ENCODE peak calls at places on chromosome 4, in ten cellular contexts. Q, W, N, I, G, B, H, E, T and L are unnamed samples. For H3K4me1, the result is how much of the 10 kb centered on the place peaks cover.

GRCh38 chr4:85798011-85798770 is 323.2 kb downstream of the ARHGAP24 start:
- DNase-seq in Q (no peak), W (no peak), N (no peak), I (no peak), G (no peak), B (no peak), H (no peak), E (no peak), T (no peak), L (no peak)

GRCh38 chr4:52990706-52991105 is 128.6 kb downstream of the RASL11B start:
- DNase-seq in Q (no peak), W (no peak), N (no peak), I (no peak), G (no peak), B (no peak), H (no peak), E (no peak), T (no peak), L (no peak)

GRCh38 chr4:825969-826330 is at the start of gene CPLX1:
- DNase-seq in Q (peak), W (no peak), N (no peak), I (no peak), G (no peak), B (no peak), H (no peak), E (no peak), T (peak), L (peak)

GRCh38 chr4:113292371-113293042 is 243.1 kb downstream of the ANK2 start:
- DNase-seq in Q (no peak), W (no peak), N (peak), I (peak), G (no peak), B (peak), H (no peak), E (peak), T (peak), L (no peak)

GRCh38 chr4:185872747-185873380 is 60.9 kb upstream of the SORBS2 start:
- DNase-seq in Q (no peak), W (no peak), N (no peak), I (no peak), G (no peak), B (no peak), H (no peak), E (no peak), T (no peak), L (no peak)

GRCh38 chr4:28357985-28358384 is 1497.3 kb downstream of the STIM2 start:
- DNase-seq in Q (no peak), W (no peak), N (no peak), I (no peak), G (no peak), B (no peak), H (no peak), E (no peak), T (peak), L (no peak)

GRCh38 chr4:99817310-99817885 is 771 bp downstream of the DAPP1 start:
- DNase-seq in Q (no peak), W (no peak), N (no peak), I (no peak), G (no peak), B (no peak), H (no peak), E (no peak), T (no peak), L (peak)

GRCh38 chr4:101356928-101357327 is 9.6 kb upstream of the PPP3CA start:
- DNase-seq in Q (no peak), W (no peak), N (no peak), I (no peak), G (no peak), B (peak), H (no peak), E (no peak), T (no peak), L (no peak)

GRCh38 chr4:181364504-181364903 is 878.7 kb upstream of the TENM3 start:
- DNase-seq in Q (no peak), W (no peak), N (no peak), I (no peak), G (no peak), B (peak), H (no peak), E (no peak), T (no peak), L (no peak)

GRCh38 chr4:87032884-87033533 is 98.2 kb downstream of the AFF1 start:
- DNase-seq in Q (no peak), W (no peak), N (no peak), I (no peak), G (no peak), B (peak), H (no peak), E (no peak), T (peak), L (no peak)

GRCh38 chr4:140293979-140294378 is 79.5 kb upstream of the SCOC start:
- DNase-seq in Q (no peak), W (no peak), N (no peak), I (no peak), G (no peak), B (no peak), H (no peak), E (no peak), T (no peak), L (no peak)

GRCh38 chr4:87118826-87119225 is 101.6 kb downstream of the KLHL8 start:
- DNase-seq in Q (peak), W (no peak), N (no peak), I (no peak), G (no peak), B (peak), H (no peak), E (no peak), T (no peak), L (peak)

GRCh38 chr4:2797545-2798305 is 4.8 kb downstream of the SH3BP2 start:
- DNase-seq in Q (no peak), W (no peak), N (no peak), I (peak), G (no peak), B (no peak), H (no peak), E (no peak), T (peak), L (no peak)

GRCh38 chr4:174218127-174218790 is 65.2 kb downstream of the FBXO8 start:
- DNase-seq in Q (no peak), W (no peak), N (no peak), I (no peak), G (no peak), B (no peak), H (no peak), E (no peak), T (peak), L (no peak)

GRCh38 chr4:104938624-104939023 is 208.1 kb upstream of the TET2 start:
- DNase-seq in Q (no peak), W (no peak), N (no peak), I (no peak), G (no peak), B (no peak), H (no peak), E (no peak), T (no peak), L (no peak)

GRCh38 chr4:113405874-113406722 is 355.4 kb downstream of the CAMK2D start:
- DNase-seq in Q (no peak), W (no peak), N (no peak), I (no peak), G (no peak), B (no peak), H (no peak), E (no peak), T (no peak), L (no peak)

GRCh38 chr4:1293981-1294380 is 4.3 kb downstream of the MAEA start:
- DNase-seq in Q (no peak), W (no peak), N (no peak), I (peak), G (no peak), B (peak), H (no peak), E (no peak), T (no peak), L (no peak)

GRCh38 chr4:175790067-175790466 is 22.0 kb downstream of the GPM6A start:
- DNase-seq in Q (no peak), W (no peak), N (no peak), I (no peak), G (no peak), B (no peak), H (no peak), E (no peak), T (peak), L (no peak)

GRCh38 chr4:77994194-77994721 is 62.9 kb upstream of the FRAS1 start:
- DNase-seq in Q (peak), W (no peak), N (no peak), I (no peak), G (no peak), B (peak), H (peak), E (no peak), T (peak), L (peak)

GRCh38 chr4:23266401-23266800 is 573.7 kb downstream of the GBA3 start:
- DNase-seq in Q (no peak), W (no peak), N (no peak), I (no peak), G (no peak), B (no peak), H (no peak), E (no peak), T (peak), L (no peak)

GRCh38 chr4:113935190-113935589 is 44.3 kb downstream of the ARSJ start:
- DNase-seq in Q (no peak), W (no peak), N (no peak), I (no peak), G (no peak), B (no peak), H (no peak), E (no peak), T (no peak), L (no peak)

GRCh38 chr4:77697860-77698599 is 92.4 kb downstream of the CXCL13 start:
- DNase-seq in Q (peak), W (peak), N (no peak), I (no peak), G (no peak), B (peak), H (no peak), E (no peak), T (peak), L (peak)

GRCh38 chr4:130023088-130023487 is 927.1 kb downstream of the C4orf33 start:
- DNase-seq in Q (no peak), W (no peak), N (no peak), I (no peak), G (no peak), B (no peak), H (no peak), E (no peak), T (no peak), L (no peak)

DNA sequence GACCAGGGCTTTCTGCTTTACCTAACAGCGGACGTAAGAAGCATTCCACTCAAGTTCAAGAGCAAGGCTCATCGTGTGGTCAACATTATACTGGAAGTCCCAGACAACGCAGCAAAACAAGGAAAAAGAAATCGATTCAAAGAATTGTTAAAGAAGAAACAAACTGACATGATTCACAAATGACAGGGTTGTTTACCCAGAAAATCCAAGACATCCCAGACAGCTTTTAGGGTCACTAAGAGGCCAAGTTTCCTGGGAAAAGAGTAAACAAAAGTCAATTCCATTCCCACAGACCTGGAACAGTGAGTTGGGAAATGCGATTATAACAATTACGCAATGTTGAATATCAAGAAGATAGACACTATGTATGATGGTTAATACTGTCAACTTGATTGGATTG is 21.5 kb upstream of the HTRA3 start:
- DNase-seq in Q (no peak), W (no peak), N (no peak), I (no peak), G (no peak), B (no peak), H (no peak), E (no peak), T (no peak), L (no peak)
- H3K27ac ChIP-seq in Q (no peak), W (no peak), N (no peak), I (peak), G (no peak), B (no peak), H (no peak), E (peak), T (no peak), L (no peak)

GRCh38 chr4:21885770-21886169 is 62.8 kb downstream of the KCNIP4 start:
- DNase-seq in Q (no peak), W (no peak), N (no peak), I (no peak), G (no peak), B (peak), H (no peak), E (no peak), T (no peak), L (no peak)
- H3K4me1 ChIP-seq in Q (under half), W (under half), N (under half), I (under half), G (under half), B (under half), H (under half), E (under half), T (under half), L (under half)

DNA sequence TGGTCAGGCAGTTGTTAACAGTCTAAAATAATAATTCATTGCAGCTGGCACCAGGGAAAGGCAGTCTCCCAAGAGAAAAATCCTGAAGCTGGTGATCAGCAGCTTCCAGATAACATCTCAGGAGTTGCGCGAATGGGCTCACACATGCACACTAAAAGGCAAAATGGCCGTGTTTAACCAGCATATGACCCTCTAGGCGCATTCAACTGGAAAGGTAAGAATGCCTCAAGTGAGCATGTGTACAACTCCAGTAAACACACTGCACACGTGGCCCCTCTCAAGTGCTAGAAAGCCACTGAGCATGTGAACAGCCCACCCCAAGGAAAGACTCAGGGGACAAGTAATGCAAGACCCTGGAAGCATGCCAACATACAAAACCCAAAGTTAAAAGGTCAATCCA is 33.1 kb downstream of the STPG2 start:
- DNase-seq in Q (no peak), W (no peak), N (no peak), I (no peak), G (no peak), B (no peak), H (no peak), E (no peak), T (no peak), L (no peak)
- TF ChIP-seq CTCF in Q (no peak), W (no peak), N (no peak), I (no peak), G (no peak), B (no peak), H (no peak), E (no peak), T (no peak), L (no peak)

GRCh38 chr4:89110986-89111832 is at the start of gene TIGD2:
- DNase-seq in Q (peak), W (peak), N (peak), I (peak), G (peak), B (peak), H (peak), E (peak), T (peak), L (peak)

GRCh38 chr4:89111833-89112563 is 665 bp downstream of the TIGD2 start:
- DNase-seq in Q (peak), W (no peak), N (no peak), I (no peak), G (no peak), B (peak), H (no peak), E (no peak), T (peak), L (no peak)

GRCh38 chr4:89110541-89110985 is 770 bp upstream of the TIGD2 start:
- DNase-seq in Q (peak), W (no peak), N (no peak), I (no peak), G (no peak), B (no peak), H (no peak), E (no peak), T (no peak), L (no peak)

GRCh38 chr4:89108068-89108467 is 3.3 kb upstream of the TIGD2 start:
- DNase-seq in Q (no peak), W (no peak), N (no peak), I (no peak), G (no peak), B (no peak), H (no peak), E (no peak), T (no peak), L (peak)

GRCh38 chr4:89109841-89110540 is 1.3 kb upstream of the TIGD2 start:
- DNase-seq in Q (no peak), W (no peak), N (no peak), I (no peak), G (no peak), B (no peak), H (no peak), E (no peak), T (peak), L (no peak)
- H3K27ac ChIP-seq in Q (no peak), W (no peak), N (peak), I (no peak), G (no peak), B (no peak), H (no peak), E (peak), T (no peak), L (no peak)

GRCh38 chr4:184385705-184386141 is 88.6 kb downstream of the IRF2 start:
- DNase-seq in Q (no peak), W (no peak), N (no peak), I (peak), G (no peak), B (no peak), H (no peak), E (peak), T (no peak), L (no peak)

GRCh38 chr4:184384056-184384809 is 90.1 kb downstream of the IRF2 start:
- DNase-seq in Q (no peak), W (peak), N (no peak), I (no peak), G (no peak), B (peak), H (peak), E (no peak), T (peak), L (peak)

GRCh38 chr4:184382189-184382846 is 92.0 kb downstream of the IRF2 start:
- DNase-seq in Q (no peak), W (no peak), N (no peak), I (no peak), G (no peak), B (no peak), H (no peak), E (no peak), T (no peak), L (peak)

GRCh38 chr4:184384810-184385557 is 89.4 kb downstream of the IRF2 start:
- DNase-seq in Q (no peak), W (no peak), N (no peak), I (no peak), G (no peak), B (no peak), H (no peak), E (no peak), T (peak), L (peak)

DNA sequence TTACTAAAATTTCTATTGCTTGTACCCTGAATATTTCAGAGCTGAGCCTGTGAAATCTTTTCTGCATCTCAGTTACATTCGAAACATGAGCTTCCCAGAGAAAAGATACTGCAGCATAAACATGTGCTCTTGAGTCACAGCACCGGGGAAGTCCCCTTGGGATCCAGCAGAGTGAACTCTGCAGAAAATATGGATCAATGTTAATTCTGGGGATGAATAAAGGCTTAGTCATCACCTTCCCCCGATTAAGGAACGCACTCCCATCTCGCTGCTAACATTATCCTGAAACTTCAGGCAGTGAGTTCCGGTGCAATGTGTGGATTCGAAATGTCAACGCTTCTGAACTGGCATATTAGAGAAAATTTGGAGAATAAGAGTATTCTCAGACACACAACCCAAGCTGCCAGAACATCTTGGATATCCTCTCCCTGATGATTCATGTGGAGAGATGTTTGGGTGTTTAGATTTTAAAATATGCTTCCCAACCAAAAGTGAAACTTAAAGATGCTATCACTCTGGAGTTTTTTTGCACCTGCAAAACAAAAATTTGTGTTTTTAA is 90.8 kb downstream of the IRF2 start:
- DNase-seq in Q (peak), W (no peak), N (peak), I (no peak), G (no peak), B (peak), H (peak), E (no peak), T (no peak), L (no peak)
- H3K4me1 ChIP-seq in Q (under half), W (under half), N (under half), I (half or more), G (under half), B (under half), H (under half), E (half or more), T (under half), L (half or more)

GRCh38 chr4:42995343-42995944 is 102.9 kb downstream of the GRXCR1 start:
- DNase-seq in Q (peak), W (no peak), N (no peak), I (no peak), G (no peak), B (peak), H (no peak), E (no peak), T (peak), L (peak)
- TF ChIP-seq CTCF in Q (peak), W (peak), N (no peak), I (peak), G (no peak), B (peak), H (peak), E (peak), T (peak), L (peak)

DNA sequence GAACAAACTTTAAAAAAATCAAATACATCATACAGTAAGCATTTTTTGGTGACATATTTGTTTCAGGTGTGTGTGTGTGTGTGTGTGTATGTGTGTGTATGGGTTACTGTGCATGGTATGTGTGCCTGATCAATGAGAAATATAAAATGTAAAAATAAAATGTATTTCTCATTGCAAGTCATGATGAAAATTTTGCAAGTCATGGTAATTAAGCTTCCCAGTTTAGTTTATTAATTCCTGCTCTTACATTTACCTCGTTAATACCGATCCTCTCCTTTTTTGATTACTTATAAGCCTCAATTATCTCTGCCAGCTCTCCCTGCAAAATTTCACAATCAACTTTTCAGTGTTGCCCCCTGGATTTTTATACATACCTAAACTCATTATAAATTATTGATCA is 114.6 kb upstream of the ADGRL3 start:
- DNase-seq in Q (no peak), W (no peak), N (no peak), I (no peak), G (no peak), B (no peak), H (no peak), E (no peak), T (no peak), L (no peak)
- H3K27ac ChIP-seq in Q (no peak), W (no peak), N (no peak), I (no peak), G (no peak), B (no peak), H (no peak), E (no peak), T (no peak), L (no peak)